ENCODE peak calls at places on chromosomes 1 and 21, in four cellular contexts. V is stimulated activated CD8-positive, alpha-beta memory T cell treated with anti-CD3 and anti-CD28 coated beads, Interleukin-4, amount 100 ng/mL, for 48 hours; B is GM04504; L is KBM-7. A is an unnamed sample.

GRCh38 chr1:154304664-154305337 is 16.1 kb upstream of the AQP10 start:
- DNase-seq in V (peak; percentile 73), B (no peak), L (no peak), A (no peak)

GRCh38 chr21:45543710-45544448 is 1.6 kb upstream of the SLC19A1 start:
- DNase-seq in V (peak; percentile 23), B (no peak), L (no peak), A (no peak)

GRCh38 chr1:13708380-13709010 is 8.5 kb downstream of the PRDM2 start:
- DNase-seq in V (no peak), B (no peak), L (no peak), A (no peak)

GRCh38 chr1:116262207-116262994 is 110.6 kb upstream of the ATP1A1 start:
- DNase-seq in V (no peak), B (no peak), L (no peak), A (no peak)

GRCh38 chr1:230210979-230211336 is 143.9 kb downstream of the GALNT2 start:
- DNase-seq in V (no peak), B (no peak), L (no peak), A (no peak)

GRCh38 chr1:83583351-83584014 is 415.4 kb downstream of the TTLL7 start:
- DNase-seq in V (no peak), B (peak; percentile 1), L (no peak), A (no peak)

GRCh38 chr1:15353839-15354579 is 55.7 kb upstream of the EFHD2 start:
- DNase-seq in V (no peak), B (no peak), L (no peak), A (no peak)

GRCh38 chr1:109792056-109792831 is 28.5 kb upstream of the EPS8L3 start:
- DNase-seq in V (peak; percentile 25), B (peak; percentile 91), L (peak; percentile 58), A (peak; percentile 90)

GRCh38 chr21:35303085-35303484 is 254.0 kb upstream of the RUNX1 start:
- DNase-seq in V (no peak), B (peak; percentile 90), L (no peak), A (peak; percentile 52)

GRCh38 chr1:21149862-21150432 is 26.8 kb downstream of the EIF4G3 start:
- DNase-seq in V (no peak), B (peak; percentile 89), L (no peak), A (peak; percentile 90)

GRCh38 chr1:24584103-24584764 is 28.3 kb downstream of the NCMAP start:
- DNase-seq in V (no peak), B (no peak), L (no peak), A (no peak)

GRCh38 chr1:12593621-12594066 is 24.4 kb downstream of the DHRS3 start:
- DNase-seq in V (no peak), B (peak; percentile 70), L (no peak), A (peak; percentile 58)

GRCh38 chr1:32981003-32981909 is 16.6 kb upstream of the RNF19B start:
- DNase-seq in V (peak; percentile 77), B (peak; percentile 57), L (peak; percentile 91), A (peak; percentile 56)

GRCh38 chr1:890661-891060 is 33.1 kb upstream of the SAMD11 start:
- DNase-seq in V (no peak), B (no peak), L (no peak), A (no peak)

GRCh38 chr1:24714859-24715520 is 30.3 kb upstream of the CLIC4 start:
- DNase-seq in V (peak; percentile 74), B (no peak), L (no peak), A (no peak)

GRCh38 chr21:44443891-44444285 is 11.4 kb upstream of the LRRC3 start:
- DNase-seq in V (no peak), B (no peak), L (no peak), A (no peak)

GRCh38 chr1:228742535-228742934 is 7.3 kb downstream of the RHOU start:
- DNase-seq in V (no peak), B (no peak), L (no peak), A (no peak)

GRCh38 chr1:8411803-8412182 is 93.9 kb downstream of the SLC45A1 start:
- DNase-seq in V (no peak), B (no peak), L (no peak), A (no peak)

GRCh38 chr1:241396747-241397691 is 40.0 kb upstream of the RGS7 start:
- DNase-seq in V (no peak), B (no peak), L (no peak), A (no peak)